ENCODE peak calls at places on chromosome 17, in nine cellular contexts. C is GM12878, U is SK-N-SH, Q is stomach, I is suprapubic skin, W is HepG2, F is transverse colon, O is K562, Y is H1. T is an unnamed sample.

GRCh38 chr17:6491071-6491700 is 46.9 kb downstream of the PIMREG start:
- DNase-seq in O (no peak), U (no peak), C (no peak), Y (no peak), W (no peak), I (no peak), Q (no peak), F (peak), T (peak)

GRCh38 chr17:31744541-31744951 is 114.5 kb downstream of the COPRS start:
- DNase-seq in W (no peak), F (no peak), I (no peak), Q (no peak), Y (no peak), O (no peak), C (no peak), U (no peak), T (no peak)

GRCh38 chr17:47280072-47280811 is 26.6 kb downstream of the ITGB3 start:
- DNase-seq in Y (no peak), Q (no peak), F (no peak), W (no peak), I (no peak), C (no peak), O (peak), U (no peak), T (no peak)

GRCh38 chr17:12994341-12995074 is 23.3 kb downstream of the ELAC2 start:
- DNase-seq in Q (no peak), C (no peak), O (no peak), F (no peak), W (no peak), Y (no peak), U (no peak), I (no peak), T (no peak)

GRCh38 chr17:76935331-76935730 is 67.1 kb downstream of the MGAT5B start:
- DNase-seq in O (no peak), W (no peak), C (no peak), Y (no peak), F (no peak), I (no peak), Q (no peak), U (no peak), T (no peak)

GRCh38 chr17:67058036-67058435 is 13.7 kb downstream of the CACNG1 start:
- DNase-seq in C (no peak), I (peak), W (no peak), U (no peak), Y (no peak), Q (no peak), O (no peak), F (no peak), T (no peak)

GRCh38 chr17:82098939-82099765 is 1.1 kb upstream of the FASN start:
- DNase-seq in Q (no peak), C (no peak), F (peak), W (no peak), I (no peak), O (no peak), U (no peak), Y (no peak), T (no peak)

GRCh38 chr17:229130-229944 is 47.9 kb upstream of the DOC2B start:
- DNase-seq in F (peak), O (no peak), W (no peak), Y (no peak), Q (no peak), U (no peak), I (peak), C (no peak), T (peak)

GRCh38 chr17:42275527-42276358 is 448 bp downstream of the STAT5B start:
- DNase-seq in U (peak), O (peak), C (no peak), W (no peak), F (peak), Q (no peak), Y (peak), I (no peak), T (peak)

GRCh38 chr17:78231991-78232759 is 744 bp downstream of the TMEM235 start:
- DNase-seq in Q (no peak), O (no peak), C (no peak), I (no peak), U (peak), F (no peak), Y (peak), W (no peak), T (no peak)

GRCh38 chr17:12790806-12791148 is 1.5 kb downstream of the ARHGAP44 start:
- DNase-seq in F (peak), C (no peak), Q (no peak), Y (no peak), O (no peak), U (no peak), I (no peak), W (no peak), T (no peak)

GRCh38 chr17:41645371-41646063 is 21.1 kb upstream of the KRT17 start:
- DNase-seq in I (no peak), F (no peak), O (peak), Y (no peak), W (peak), Q (no peak), C (no peak), U (no peak), T (no peak)

GRCh38 chr17:73748521-73748920 is 104.3 kb upstream of the SDK2 start:
- DNase-seq in I (no peak), U (no peak), F (no peak), Y (no peak), C (no peak), O (no peak), W (no peak), Q (no peak), T (no peak)

GRCh38 chr17:49717371-49717841 is 9.6 kb upstream of the SLC35B1 start:
- DNase-seq in W (no peak), F (no peak), I (no peak), U (no peak), C (no peak), Q (peak), O (no peak), Y (no peak), T (no peak)

GRCh38 chr17:47638903-47639302 is 10.8 kb upstream of the KPNB1 start:
- DNase-seq in I (no peak), F (no peak), Y (no peak), Q (no peak), W (no peak), O (no peak), C (no peak), U (no peak), T (no peak)

GRCh38 chr17:63361182-63361581 is 84.9 kb downstream of the CYB561 start:
- DNase-seq in U (no peak), Q (no peak), W (no peak), O (no peak), I (no peak), F (no peak), Y (no peak), C (no peak), T (no peak)

GRCh38 chr17:28937044-28937729 is 14.1 kb downstream of the PHF12 start:
- DNase-seq in O (no peak), U (no peak), Y (no peak), F (no peak), C (no peak), I (no peak), Q (no peak), W (peak), T (no peak)

GRCh38 chr17:19411641-19412040 is 609 bp downstream of the RNF112 start:
- DNase-seq in F (no peak), I (no peak), C (no peak), U (peak), W (no peak), O (no peak), Q (no peak), Y (no peak), T (no peak)

GRCh38 chr17:63932008-63932561 is at the start of gene CD79B:
- DNase-seq in U (peak), Y (peak), O (no peak), W (no peak), I (no peak), F (peak), C (no peak), Q (no peak), T (no peak)

GRCh38 chr17:15649861-15650391 is 30.4 kb upstream of the FBXW10B start:
- DNase-seq in Y (no peak), U (no peak), C (no peak), W (no peak), O (no peak), F (peak), Q (peak), I (no peak), T (peak)

GRCh38 chr17:68785565-68786486 is 169.4 kb downstream of the ABCA8 start:
- DNase-seq in F (no peak), W (no peak), I (no peak), C (no peak), Y (no peak), O (no peak), Q (no peak), U (no peak), T (no peak)

GRCh38 chr17:43105146-43105545 is 20.0 kb downstream of the BRCA1 start:
- DNase-seq in O (no peak), C (no peak), Q (no peak), I (no peak), U (no peak), F (no peak), W (no peak), Y (no peak), T (no peak)

GRCh38 chr17:68057531-68057952 is 22.0 kb downstream of the KPNA2 start:
- DNase-seq in W (no peak), I (no peak), U (peak), Q (peak), F (peak), C (no peak), Y (no peak), O (no peak), T (no peak)

GRCh38 chr17:65794572-65794971 is 233.1 kb upstream of the AXIN2 start:
- DNase-seq in O (peak), W (peak), Y (no peak), I (no peak), F (no peak), U (peak), C (no peak), Q (peak), T (no peak)

GRCh38 chr17:77862890-77863813 is 95.4 kb upstream of the TNRC6C start:
- DNase-seq in O (no peak), C (no peak), U (no peak), I (no peak), Y (no peak), Q (no peak), F (no peak), W (no peak), T (no peak)

GRCh38 chr17:12963505-12963904 is 54.3 kb downstream of the ELAC2 start:
- DNase-seq in Q (no peak), C (no peak), U (no peak), O (no peak), F (no peak), I (no peak), Y (no peak), W (no peak), T (no peak)

GRCh38 chr17:10737168-10737622 is 7.4 kb upstream of the TMEM220 start:
- DNase-seq in F (peak), Q (peak), Y (peak), O (peak), C (no peak), U (peak), I (peak), W (peak), T (peak)

GRCh38 chr17:49513616-49514373 is 18.7 kb downstream of the NGFR start:
- DNase-seq in Q (no peak), I (no peak), O (no peak), W (no peak), C (no peak), F (no peak), Y (peak), U (no peak), T (peak)

GRCh38 chr17:15659236-15659635 is 24.9 kb downstream of the TRIM16 start:
- DNase-seq in F (no peak), I (no peak), Y (no peak), U (no peak), C (no peak), Q (no peak), O (no peak), W (no peak), T (no peak)

GRCh38 chr17:27624555-27624954 is 6.4 kb upstream of the LGALS9 start:
- DNase-seq in F (no peak), O (no peak), U (no peak), W (no peak), I (no peak), Y (no peak), Q (no peak), C (no peak), T (no peak)

GRCh38 chr17:60372790-60373483 is 19.0 kb downstream of the USP32 start:
- DNase-seq in Q (no peak), Y (no peak), I (no peak), F (no peak), U (no peak), W (no peak), C (no peak), O (no peak), T (no peak)

GRCh38 chr17:49213803-49214202 is 3.3 kb downstream of the ABI3 start:
- DNase-seq in Y (no peak), U (no peak), I (no peak), F (no peak), C (no peak), Q (no peak), O (no peak), W (no peak), T (no peak)

DNA sequence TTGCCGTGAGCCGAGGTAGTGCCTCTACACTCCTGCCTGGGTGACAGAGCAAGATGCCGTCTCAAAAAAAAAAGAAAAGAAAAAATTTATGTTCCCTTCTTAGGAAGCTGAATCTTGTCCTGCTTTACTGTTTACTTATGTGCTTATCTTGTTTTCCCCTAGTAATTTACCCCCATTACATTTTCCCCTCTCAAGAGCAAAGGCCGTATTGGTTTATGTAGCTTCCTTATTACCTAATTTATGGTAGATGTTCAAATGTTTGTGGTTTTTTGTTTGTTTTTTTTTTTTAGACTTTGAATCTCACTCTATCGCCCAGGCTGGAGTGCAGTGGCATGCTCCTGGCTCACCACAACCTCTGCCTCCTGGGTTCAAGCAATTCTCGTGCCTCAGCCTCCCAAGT is 10.3 kb upstream of the SLC52A1 start:
- DNase-seq in Q (no peak), W (no peak), F (no peak), U (no peak), C (no peak), O (no peak), Y (no peak), I (no peak), T (no peak)
- TF ChIP-seq CTCF in Q (no peak), W (no peak), F (no peak), U (no peak), C (no peak), O (no peak), Y (no peak), I (no peak), T (no peak)

GRCh38 chr17:39595294-39595693 is 12.4 kb downstream of the NEUROD2 start:
- DNase-seq in Y (peak), C (no peak), W (no peak), U (no peak), F (no peak), I (no peak), O (no peak), Q (no peak), T (no peak)

GRCh38 chr17:39595928-39596327 is 11.8 kb downstream of the NEUROD2 start:
- DNase-seq in Q (no peak), W (no peak), Y (peak), F (no peak), C (no peak), I (no peak), O (no peak), U (no peak), T (no peak)

GRCh38 chr17:39597372-39598046 is 10.2 kb downstream of the NEUROD2 start:
- DNase-seq in O (no peak), Y (no peak), F (no peak), Q (no peak), C (no peak), W (no peak), U (peak), I (no peak), T (no peak)

GRCh38 chr17:39598047-39598481 is 9.7 kb downstream of the NEUROD2 start:
- DNase-seq in Q (peak), F (no peak), W (no peak), Y (peak), U (peak), C (no peak), I (no peak), O (no peak), T (no peak)

DNA sequence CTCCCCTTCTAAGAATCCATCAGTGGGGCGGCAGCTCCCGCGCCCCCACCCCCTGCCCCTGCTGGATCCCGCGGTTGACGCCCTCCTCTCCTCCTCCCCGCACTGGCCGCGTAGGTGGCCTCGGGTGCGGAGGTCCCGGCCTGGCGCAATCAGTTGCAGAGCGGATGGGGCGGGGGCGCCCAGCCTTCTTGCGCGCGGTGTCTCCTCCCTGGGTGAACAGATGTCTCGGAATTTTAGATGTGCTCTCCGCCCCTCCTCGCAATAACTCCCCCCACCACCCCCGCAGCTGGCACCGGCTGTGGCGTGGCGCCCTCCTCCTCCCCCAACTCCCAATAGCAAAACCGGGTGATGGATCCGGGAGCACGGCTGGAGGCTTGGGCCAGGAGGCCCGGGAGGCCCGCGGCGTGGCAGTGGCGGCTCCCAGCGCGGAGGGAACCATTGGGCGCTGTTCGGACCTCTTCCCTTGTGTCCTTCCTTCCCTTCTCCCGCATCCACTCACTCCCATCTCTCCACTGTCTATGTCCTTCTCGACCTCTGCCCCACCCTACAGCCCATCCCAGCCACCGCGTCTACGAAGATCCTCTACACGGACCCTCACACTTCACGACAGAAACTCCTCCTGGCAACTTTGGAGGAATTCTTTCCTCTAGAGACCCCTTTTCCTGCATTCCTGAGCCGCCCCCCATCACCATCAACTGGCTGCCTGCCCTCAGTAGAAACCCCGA is 11.0 kb downstream of the NEUROD2 start:
- DNase-seq in W (no peak), O (no peak), C (no peak), F (no peak), U (peak), I (no peak), Y (peak), Q (no peak), T (no peak)
- TF ChIP-seq EP300 in W (no peak), O (no peak), C (no peak), F (no peak), U (no peak), I (no peak), Y (no peak), Q (no peak), T (no peak)

DNA sequence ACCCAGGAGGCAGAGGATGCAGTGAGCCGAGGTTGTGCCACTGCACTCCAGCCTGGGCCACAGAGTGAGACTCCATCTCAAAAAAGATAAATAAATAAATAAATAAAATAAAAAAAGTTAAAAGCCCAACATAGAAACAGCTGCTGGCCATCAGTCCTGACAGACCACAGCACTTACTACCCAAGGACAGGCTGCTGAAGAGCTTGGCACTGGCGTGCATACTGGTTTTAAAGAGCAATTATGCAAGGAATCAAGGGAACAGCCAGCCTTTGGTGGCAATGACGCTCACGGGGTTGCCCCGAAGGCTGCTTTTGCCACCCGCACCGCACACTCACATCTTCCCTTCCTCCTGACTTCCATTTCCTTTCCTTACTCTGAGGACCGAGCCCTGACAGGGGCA is 4.2 kb downstream of the PLD6 start:
- DNase-seq in F (no peak), O (no peak), U (no peak), Q (no peak), C (no peak), I (no peak), W (no peak), Y (no peak), T (peak)
- TF ChIP-seq POLR2AphosphoS5 in F (no peak), O (no peak), U (no peak), Q (peak), C (no peak), I (no peak), W (no peak), Y (no peak), T (no peak)

GRCh38 chr17:35766489-35766877 is 5.8 kb downstream of the C17orf50 start:
- DNase-seq in Y (no peak), C (no peak), W (no peak), O (no peak), F (no peak), Q (no peak), U (peak), I (no peak), T (no peak)

GRCh38 chr17:35766903-35767510 is 6.3 kb downstream of the C17orf50 start:
- DNase-seq in U (peak), Y (no peak), Q (peak), O (no peak), I (no peak), F (no peak), W (no peak), C (no peak), T (no peak)

GRCh38 chr17:35773129-35773528 is 12.4 kb downstream of the C17orf50 start:
- DNase-seq in F (no peak), Q (no peak), U (no peak), O (no peak), I (no peak), C (no peak), W (no peak), Y (no peak), T (no peak)

GRCh38 chr17:35768796-35769195 is 8.1 kb downstream of the C17orf50 start:
- DNase-seq in C (no peak), Y (no peak), I (no peak), Q (no peak), F (no peak), O (no peak), W (no peak), U (no peak), T (no peak)

DNA sequence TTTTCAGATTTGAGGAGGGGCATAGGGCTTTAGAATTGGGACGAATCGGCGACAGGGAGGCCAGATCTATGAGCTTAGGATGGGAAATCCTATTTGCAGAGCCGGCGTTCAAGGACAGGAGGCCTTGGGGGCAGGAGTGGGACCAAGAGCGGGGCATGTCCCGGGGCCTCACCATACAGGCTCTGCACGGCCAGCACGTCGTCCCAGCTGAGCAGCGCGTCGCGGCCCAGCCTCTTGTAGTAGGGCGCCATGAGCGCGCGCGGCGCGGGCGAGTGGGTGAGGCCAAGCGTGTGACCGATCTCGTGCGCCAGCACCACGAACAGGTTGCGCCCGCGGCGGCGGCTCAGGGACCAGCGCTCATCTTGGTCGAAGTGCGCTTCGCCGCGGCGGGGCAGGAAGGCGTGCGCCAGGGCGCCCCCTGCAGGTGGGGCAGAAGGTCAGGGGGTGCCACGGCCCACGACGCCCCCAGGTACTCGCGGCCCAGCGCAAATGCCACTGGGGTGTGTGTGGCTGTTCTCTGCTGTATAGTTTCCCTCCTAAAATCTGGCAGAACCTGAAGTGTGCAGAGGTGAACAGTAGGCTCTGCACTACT is 9.3 kb downstream of the C17orf50 start:
- DNase-seq in O (no peak), C (no peak), F (no peak), I (no peak), U (peak), Y (no peak), W (no peak), Q (no peak), T (no peak)
- TF ChIP-seq CTCF in O (peak), C (peak), F (no peak), I (no peak), U (peak), Y (peak), W (peak), Q (no peak), T (no peak)

GRCh38 chr17:79997004-79997673 is 38.5 kb downstream of the TBC1D16 start:
- DNase-seq in Y (no peak), O (no peak), I (no peak), C (peak), Q (no peak), F (no peak), W (no peak), U (no peak), T (no peak)
- TF ChIP-seq EP300 in Y (no peak), O (no peak), I (no peak), C (no peak), Q (no peak), F (no peak), W (no peak), U (no peak), T (no peak)

T was measured in sigmoid colon.